ENCODE peak calls at places on chromosomes 16 and 17, in seven cellular contexts. One of them, this sample, is unnamed.
A peak's percentile ranks its signal among the peaks of the same experiment; 100 is the strongest.

GRCh38 chr16:67661101-67661661 is 421 bp downstream of the PARD6A start:
- DNase-seq in HepG2: no peak
- DNase-seq in K562: no peak
- DNase-seq in H1: peak; percentile 76
- DNase-seq in IMR-90: peak; percentile 52
- DNase-seq in GM12878: no peak
- DNase-seq in A549: peak; percentile 46
- DNase-seq in this sample: peak; percentile 63

GRCh38 chr17:32103476-32104113 is 38.7 kb upstream of the RHOT1 start:
- DNase-seq in K562: no peak
- DNase-seq in HepG2: no peak
- DNase-seq in GM12878: no peak
- DNase-seq in H1: peak; percentile 42
- DNase-seq in IMR-90: no peak
- DNase-seq in A549: no peak
- DNase-seq in this sample: no peak

GRCh38 chr17:42405963-42406495 is 17.0 kb downstream of the CAVIN1 start:
- DNase-seq in A549: peak; percentile 90
- DNase-seq in GM12878: no peak
- DNase-seq in H1: peak; percentile 96
- DNase-seq in HepG2: peak; percentile 63
- DNase-seq in IMR-90: peak; percentile 59
- DNase-seq in K562: peak; percentile 71
- DNase-seq in this sample: peak; percentile 89

GRCh38 chr16:87678618-87679017 is 76.3 kb downstream of the JPH3 start:
- DNase-seq in IMR-90: no peak
- DNase-seq in A549: peak; percentile 46
- DNase-seq in H1: no peak
- DNase-seq in HepG2: peak; percentile 39
- DNase-seq in GM12878: no peak
- DNase-seq in K562: no peak
- DNase-seq in this sample: no peak

GRCh38 chr16:17384473-17384872 is 86.3 kb downstream of the XYLT1 start:
- DNase-seq in IMR-90: no peak
- DNase-seq in HepG2: no peak
- DNase-seq in K562: no peak
- DNase-seq in H1: no peak
- DNase-seq in GM12878: no peak
- DNase-seq in A549: no peak
- DNase-seq in this sample: no peak

GRCh38 chr16:65546353-65546791 is 424.5 kb upstream of the CDH11 start:
- DNase-seq in GM12878: no peak
- DNase-seq in A549: no peak
- DNase-seq in IMR-90: peak; percentile 55
- DNase-seq in K562: no peak
- DNase-seq in HepG2: no peak
- DNase-seq in H1: no peak
- DNase-seq in this sample: peak; percentile 58

GRCh38 chr16:67731071-67731810 is 12.1 kb upstream of the GFOD2 start:
- DNase-seq in A549: no peak
- DNase-seq in K562: no peak
- DNase-seq in GM12878: no peak
- DNase-seq in H1: no peak
- DNase-seq in HepG2: no peak
- DNase-seq in IMR-90: no peak
- DNase-seq in this sample: no peak

GRCh38 chr17:72192409-72193192 is 71.8 kb downstream of the SOX9 start:
- DNase-seq in HepG2: no peak
- DNase-seq in H1: no peak
- DNase-seq in IMR-90: peak; percentile 98
- DNase-seq in A549: no peak
- DNase-seq in K562: no peak
- DNase-seq in GM12878: no peak
- DNase-seq in this sample: no peak

GRCh38 chr17:54439816-54440215 is 460.8 kb upstream of the TOM1L1 start:
- DNase-seq in K562: no peak
- DNase-seq in A549: no peak
- DNase-seq in GM12878: no peak
- DNase-seq in HepG2: no peak
- DNase-seq in H1: no peak
- DNase-seq in IMR-90: no peak
- DNase-seq in this sample: no peak

GRCh38 chr16:46885960-46886763 is 2.0 kb downstream of the GPT2 start:
- DNase-seq in H1: no peak
- DNase-seq in IMR-90: peak; percentile 81
- DNase-seq in K562: no peak
- DNase-seq in A549: no peak
- DNase-seq in HepG2: no peak
- DNase-seq in GM12878: no peak
- DNase-seq in this sample: peak; percentile 41

GRCh38 chr16:86924537-86924936 is 346.2 kb downstream of the FOXL1 start:
- DNase-seq in GM12878: no peak
- DNase-seq in IMR-90: peak; percentile 97
- DNase-seq in K562: no peak
- DNase-seq in H1: no peak
- DNase-seq in HepG2: no peak
- DNase-seq in A549: no peak
- DNase-seq in this sample: no peak

GRCh38 chr17:17061516-17061915 is 19.3 kb downstream of the MPRIP start:
- DNase-seq in H1: no peak
- DNase-seq in GM12878: no peak
- DNase-seq in IMR-90: no peak
- DNase-seq in HepG2: no peak
- DNase-seq in K562: no peak
- DNase-seq in A549: no peak
- DNase-seq in this sample: no peak

GRCh38 chr17:15038656-15039055 is 226.5 kb downstream of the PMP22 start:
- DNase-seq in K562: no peak
- DNase-seq in A549: no peak
- DNase-seq in GM12878: no peak
- DNase-seq in IMR-90: peak; percentile 5
- DNase-seq in HepG2: no peak
- DNase-seq in H1: no peak
- DNase-seq in this sample: no peak

GRCh38 chr16:84487358-84487757 is 17.1 kb downstream of the MEAK7 start:
- DNase-seq in K562: no peak
- DNase-seq in A549: no peak
- DNase-seq in IMR-90: no peak
- DNase-seq in HepG2: no peak
- DNase-seq in H1: peak; percentile 29
- DNase-seq in GM12878: no peak
- DNase-seq in this sample: no peak

GRCh38 chr16:81478294-81478693 is 33.7 kb downstream of the CMIP start:
- DNase-seq in IMR-90: no peak
- DNase-seq in HepG2: no peak
- DNase-seq in H1: no peak
- DNase-seq in GM12878: no peak
- DNase-seq in K562: no peak
- DNase-seq in A549: no peak
- DNase-seq in this sample: no peak

GRCh38 chr17:44409309-44410028 is 20.0 kb upstream of the ITGA2B start:
- DNase-seq in H1: no peak
- DNase-seq in K562: peak; percentile 31
- DNase-seq in IMR-90: no peak
- DNase-seq in A549: no peak
- DNase-seq in HepG2: no peak
- DNase-seq in GM12878: no peak
- DNase-seq in this sample: peak; percentile 33

GRCh38 chr16:13568803-13569202 is 351.2 kb upstream of the ERCC4 start:
- DNase-seq in K562: peak; percentile 56
- DNase-seq in HepG2: no peak
- DNase-seq in IMR-90: no peak
- DNase-seq in H1: no peak
- DNase-seq in A549: no peak
- DNase-seq in GM12878: no peak
- DNase-seq in this sample: no peak

GRCh38 chr16:85385463-85386331 is 227.4 kb upstream of the GSE1 start:
- DNase-seq in A549: no peak
- DNase-seq in GM12878: no peak
- DNase-seq in K562: peak; percentile 58
- DNase-seq in IMR-90: no peak
- DNase-seq in HepG2: peak; percentile 54
- DNase-seq in H1: peak; percentile 44
- DNase-seq in this sample: no peak

DNA sequence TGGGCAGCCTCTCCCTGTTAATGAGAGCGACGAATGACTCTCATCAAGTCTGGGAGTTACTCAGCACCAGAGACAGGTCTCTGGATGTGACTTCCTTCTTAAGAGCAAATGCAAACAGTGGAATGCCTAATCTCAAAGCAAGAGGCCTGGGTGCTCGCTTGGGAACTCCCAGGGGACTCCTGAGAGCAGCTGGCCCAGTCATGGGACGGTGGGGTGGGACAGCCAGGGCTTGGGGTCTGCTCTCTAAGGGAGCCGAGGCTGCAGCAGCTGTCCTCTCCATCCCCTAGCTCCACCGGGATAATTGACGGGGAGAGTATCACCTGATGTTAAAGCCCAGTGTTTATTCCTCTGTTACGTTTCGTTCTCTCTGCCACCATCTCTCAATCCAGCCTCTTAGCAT is 35.2 kb upstream of the CRHR1 start:
- DNase-seq in GM12878: no peak
- DNase-seq in IMR-90: no peak
- DNase-seq in H1: no peak
- DNase-seq in A549: no peak
- DNase-seq in HepG2: no peak
- DNase-seq in K562: no peak
- DNase-seq in this sample: no peak
- TF ChIP-seq RFX5 in GM12878: no peak
- TF ChIP-seq RFX5 in IMR-90: no peak
- TF ChIP-seq RFX5 in H1: no peak
- TF ChIP-seq RFX5 in A549: no peak
- TF ChIP-seq RFX5 in HepG2: no peak
- TF ChIP-seq RFX5 in K562: no peak
- TF ChIP-seq RFX5 in this sample: no peak

GRCh38 chr17:76018801-76019200 is 8.3 kb downstream of the EVPL start:
- DNase-seq in HepG2: no peak
- DNase-seq in H1: no peak
- DNase-seq in K562: no peak
- DNase-seq in A549: no peak
- DNase-seq in IMR-90: no peak
- DNase-seq in GM12878: no peak
- DNase-seq in this sample: no peak

GRCh38 chr17:76014925-76015261 is 12.2 kb downstream of the EVPL start:
- DNase-seq in GM12878: no peak
- DNase-seq in IMR-90: no peak
- DNase-seq in H1: no peak
- DNase-seq in K562: peak; percentile 44
- DNase-seq in A549: no peak
- DNase-seq in HepG2: no peak
- DNase-seq in this sample: peak; percentile 74

GRCh38 chr17:76019830-76020467 is 7.2 kb downstream of the EVPL start:
- DNase-seq in HepG2: no peak
- DNase-seq in K562: no peak
- DNase-seq in A549: no peak
- DNase-seq in GM12878: no peak
- DNase-seq in H1: no peak
- DNase-seq in IMR-90: no peak
- DNase-seq in this sample: no peak

GRCh38 chr17:76018340-76018680 is 8.8 kb downstream of the EVPL start:
- DNase-seq in IMR-90: no peak
- DNase-seq in K562: no peak
- DNase-seq in A549: no peak
- DNase-seq in GM12878: no peak
- DNase-seq in H1: no peak
- DNase-seq in HepG2: no peak
- DNase-seq in this sample: peak; percentile 61

GRCh38 chr17:76017481-76018339 is 9.4 kb downstream of the EVPL start:
- DNase-seq in A549: no peak
- DNase-seq in GM12878: no peak
- DNase-seq in K562: no peak
- DNase-seq in HepG2: no peak
- DNase-seq in H1: no peak
- DNase-seq in IMR-90: no peak
- DNase-seq in this sample: no peak
- TF ChIP-seq RFX5 in A549: no peak
- TF ChIP-seq RFX5 in GM12878: no peak
- TF ChIP-seq RFX5 in K562: no peak
- TF ChIP-seq RFX5 in HepG2: no peak
- TF ChIP-seq RFX5 in H1: no peak
- TF ChIP-seq RFX5 in IMR-90: no peak
- TF ChIP-seq RFX5 in this sample: no peak

DNA sequence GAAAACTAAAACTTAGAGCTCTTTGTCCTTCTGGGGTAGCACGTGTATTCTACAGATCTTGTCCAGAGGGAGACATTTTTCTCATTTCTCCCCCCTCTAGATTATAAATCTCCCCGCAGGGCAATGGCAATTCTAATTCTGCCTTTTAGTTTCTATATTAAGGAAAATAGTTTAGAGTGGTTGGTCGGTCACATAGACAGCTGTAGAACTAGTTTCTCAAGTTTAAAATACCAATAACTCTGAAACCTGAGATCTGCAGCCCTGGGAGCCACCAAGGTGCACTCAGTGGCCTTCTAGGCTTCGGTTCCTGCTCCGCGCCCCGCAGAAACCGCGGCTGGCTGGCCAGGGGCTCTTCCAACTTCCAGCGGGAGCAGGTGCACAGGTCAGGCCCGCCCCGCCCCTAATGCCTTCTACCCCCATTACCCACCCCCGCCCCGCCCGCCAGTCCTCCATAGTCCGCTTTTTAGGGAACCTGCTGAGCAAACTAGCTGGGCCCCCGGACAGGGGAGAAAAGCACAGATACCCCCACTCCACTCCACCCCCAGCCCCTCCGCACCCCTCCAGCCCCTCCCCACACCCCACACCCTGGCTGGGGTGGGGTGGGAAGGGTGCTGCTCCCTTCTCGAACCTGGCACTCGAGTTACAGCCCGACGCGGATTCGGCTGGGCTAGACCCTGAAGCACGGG is 432 bp downstream of the SLFN11 start:
- DNase-seq in H1: no peak
- DNase-seq in K562: peak; percentile 13
- DNase-seq in IMR-90: no peak
- DNase-seq in GM12878: no peak
- DNase-seq in HepG2: no peak
- DNase-seq in A549: peak; percentile 15
- DNase-seq in this sample: peak; percentile 11
- TF ChIP-seq RFX5 in H1: no peak
- TF ChIP-seq RFX5 in K562: no peak
- TF ChIP-seq RFX5 in IMR-90: no peak
- TF ChIP-seq RFX5 in GM12878: no peak
- TF ChIP-seq RFX5 in HepG2: no peak
- TF ChIP-seq RFX5 in A549: no peak
- TF ChIP-seq RFX5 in this sample: no peak

DNA sequence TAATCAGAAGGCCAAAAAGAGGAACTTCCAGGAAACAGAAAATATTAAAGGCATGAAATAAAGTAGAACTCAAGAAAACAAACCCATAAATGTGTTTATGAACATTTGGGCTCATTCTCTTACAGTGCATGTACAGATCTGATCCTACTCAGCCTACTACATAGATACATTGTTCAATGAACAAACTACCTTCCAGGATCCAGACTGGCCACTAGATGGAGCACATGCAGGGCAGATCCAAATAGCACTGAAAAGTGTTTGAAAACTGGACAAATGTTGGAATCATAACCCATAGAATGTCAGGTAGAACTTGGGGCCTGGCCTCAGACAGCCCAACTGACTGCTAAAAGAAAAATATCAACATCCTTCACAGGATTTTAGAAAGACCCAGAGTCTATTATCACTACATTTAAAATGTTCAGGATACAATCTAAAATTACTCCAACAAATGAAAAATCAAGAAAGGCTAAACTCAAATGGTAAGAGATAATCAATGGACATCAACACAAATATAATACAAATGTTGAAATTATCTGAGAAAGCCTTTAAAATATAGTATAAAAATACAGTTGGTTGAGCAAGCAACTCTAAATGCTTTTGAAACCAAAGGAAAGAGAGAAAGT is 122.4 kb upstream of the NUDT7 start:
- DNase-seq in H1: no peak
- DNase-seq in A549: peak; percentile 54
- DNase-seq in K562: peak; percentile 22
- DNase-seq in IMR-90: peak; percentile 47
- DNase-seq in HepG2: peak; percentile 41
- DNase-seq in GM12878: no peak
- DNase-seq in this sample: peak; percentile 30
- TF ChIP-seq RFX5 in H1: no peak
- TF ChIP-seq RFX5 in A549: no peak
- TF ChIP-seq RFX5 in K562: no peak
- TF ChIP-seq RFX5 in IMR-90: no peak
- TF ChIP-seq RFX5 in HepG2: no peak
- TF ChIP-seq RFX5 in GM12878: no peak
- TF ChIP-seq RFX5 in this sample: no peak